ENCODE peak calls at places on chromosomes 13 and 19, in eight cellular contexts. S, N, X, C, E, H, O and I are unnamed samples.

GRCh38 chr13:25871389-25872125 is 180.3 kb downstream of the SHISA2 start:
- DNase-seq in S (no peak), N (no peak), X (no peak), C (no peak), E (no peak), H (no peak), O (no peak), I (no peak)

GRCh38 chr13:58298556-58299135 is 667.1 kb downstream of the PCDH17 start:
- DNase-seq in S (no peak), N (no peak), X (no peak), C (no peak), E (no peak), H (no peak), O (no peak), I (no peak)

GRCh38 chr13:86945596-86945995 is 725.6 kb upstream of the SLITRK5 start:
- DNase-seq in S (no peak), N (no peak), X (no peak), C (no peak), E (no peak), H (no peak), O (no peak), I (no peak)

GRCh38 chr13:20393273-20394235 is 132.1 kb downstream of the CRYL1 start:
- DNase-seq in S (no peak), N (no peak), X (no peak), C (no peak), E (no peak), H (no peak), O (no peak), I (no peak)

GRCh38 chr19:49887653-49888477 is 8.8 kb downstream of the IL4I1 start:
- DNase-seq in S (no peak), N (no peak), X (no peak), C (no peak), E (no peak), H (no peak), O (no peak), I (no peak)

GRCh38 chr13:32248789-32249188 is 66.4 kb downstream of the ZAR1L start:
- DNase-seq in S (no peak), N (no peak), X (no peak), C (no peak), E (no peak), H (no peak), O (no peak), I (no peak)

GRCh38 chr19:34364462-34364829 is 550 bp upstream of the GPI start:
- DNase-seq in S (no peak), N (no peak), X (no peak), C (no peak), E (no peak), H (no peak), O (no peak), I (no peak)

GRCh38 chr19:2629491-2630351 is 72.8 kb downstream of the GNG7 start:
- DNase-seq in S (no peak), N (no peak), X (no peak), C (no peak), E (no peak), H (no peak), O (no peak), I (no peak)

GRCh38 chr13:27252467-27252866 is 1.1 kb downstream of the RPL21 start:
- DNase-seq in S (no peak), N (no peak), X (no peak), C (no peak), E (no peak), H (no peak), O (no peak), I (no peak)

GRCh38 chr19:43812259-43812658 is 10.0 kb upstream of the LYPD5 start:
- DNase-seq in S (no peak), N (no peak), X (no peak), C (no peak), E (no peak), H (no peak), O (no peak), I (no peak)

GRCh38 chr13:106260352-106260751 is 275.1 kb downstream of the EFNB2 start:
- DNase-seq in S (no peak), N (no peak), X (no peak), C (no peak), E (no peak), H (no peak), O (no peak), I (no peak)

GRCh38 chr13:96771501-96772367 is 222.5 kb downstream of the OXGR1 start:
- DNase-seq in S (no peak), N (no peak), X (peak; percentile 30), C (no peak), E (no peak), H (no peak), O (no peak), I (no peak)

GRCh38 chr19:50190439-50190891 is 13.0 kb upstream of the MYH14 start:
- DNase-seq in S (no peak), N (no peak), X (no peak), C (peak; percentile 89), E (no peak), H (no peak), O (no peak), I (no peak)

GRCh38 chr19:3175761-3176714 is 2.5 kb upstream of the S1PR4 start:
- DNase-seq in S (no peak), N (no peak), X (peak; percentile 94), C (peak; percentile 89), E (no peak), H (no peak), O (no peak), I (peak; percentile 77)

GRCh38 chr13:49563513-49563912 is 21.8 kb downstream of the RCBTB1 start:
- DNase-seq in S (no peak), N (no peak), X (peak; percentile 52), C (no peak), E (no peak), H (no peak), O (no peak), I (no peak)

GRCh38 chr19:6732803-6733337 is 4.5 kb downstream of the GPR108 start:
- DNase-seq in S (no peak), N (no peak), X (no peak), C (no peak), E (no peak), H (no peak), O (no peak), I (no peak)
- TF ChIP-seq CTCF in S (no peak), N (no peak), X (no peak), C (no peak), E (no peak), H (no peak), O (no peak), I (no peak)

GRCh38 chr19:41995959-41996797 is 2.1 kb upstream of the ATP1A3 start:
- DNase-seq in S (no peak), N (no peak), X (no peak), C (no peak), E (no peak), H (peak; percentile 72), O (no peak), I (no peak)
- H3K4me3 ChIP-seq in S (no peak overlapping the region), N (no peak overlapping the region), X (no peak overlapping the region), C (no peak overlapping the region), E (no peak overlapping the region), H (no peak overlapping the region), O (no peak overlapping the region), I (no peak overlapping the region)

GRCh38 chr19:46573679-46574522 is 27.2 kb upstream of the CALM3 start:
- DNase-seq in S (no peak), N (no peak), X (no peak), C (no peak), E (no peak), H (no peak), O (no peak), I (no peak)

GRCh38 chr19:46571495-46571894 is 29.6 kb upstream of the CALM3 start:
- DNase-seq in S (no peak), N (no peak), X (peak; percentile 32), C (no peak), E (peak; percentile 28), H (peak; percentile 79), O (no peak), I (no peak)

GRCh38 chr19:46578450-46578849 is 22.7 kb upstream of the CALM3 start:
- DNase-seq in S (no peak), N (no peak), X (no peak), C (no peak), E (no peak), H (no peak), O (no peak), I (no peak)

GRCh38 chr19:46579286-46579944 is 21.7 kb upstream of the CALM3 start:
- DNase-seq in S (no peak), N (no peak), X (no peak), C (no peak), E (no peak), H (peak; percentile 55), O (no peak), I (no peak)

GRCh38 chr19:46574533-46574932 is 26.6 kb upstream of the CALM3 start:
- DNase-seq in S (no peak), N (no peak), X (no peak), C (no peak), E (no peak), H (no peak), O (no peak), I (no peak)
- TF ChIP-seq CTCF in S (no peak), N (no peak), X (no peak), C (no peak), E (no peak), H (no peak), O (no peak), I (no peak)

GRCh38 chr19:10644351-10645007 is 9.7 kb upstream of the ILF3 start:
- DNase-seq in S (peak; percentile 52), N (peak; percentile 45), X (peak; percentile 57), C (peak; percentile 87), E (peak; percentile 85), H (peak; percentile 91), O (peak; percentile 89), I (no peak)
- H3K4me3 ChIP-seq in S (no peak overlapping the region), N (no peak overlapping the region), X (no peak overlapping the region), C (no peak overlapping the region), E (no peak overlapping the region), H (no peak overlapping the region), O (no peak overlapping the region), I (no peak overlapping the region)

GRCh38 chr19:11964496-11964857 is 363 bp upstream of the ZNF763 start:
- DNase-seq in S (no peak), N (no peak), X (no peak), C (no peak), E (no peak), H (no peak), O (peak; percentile 47), I (no peak)
- TF ChIP-seq CTCF in S (no peak), N (peak; percentile 21), X (peak; percentile 26), C (no peak), E (no peak), H (no peak), O (no peak), I (no peak)

GRCh38 chr13:93700115-93700514 is 473.5 kb downstream of the GPC6 start:
- DNase-seq in S (no peak), N (no peak), X (no peak), C (no peak), E (no peak), H (no peak), O (no peak), I (no peak)
- H3K4me3 ChIP-seq in S (no peak overlapping the region), N (no peak overlapping the region), X (no peak overlapping the region), C (no peak overlapping the region), E (no peak overlapping the region), H (no peak overlapping the region), O (no peak overlapping the region), I (no peak overlapping the region)